ENCODE peak calls at places on chromosomes 12 and 14, in ten cellular contexts. K is PC-3; S is AG10803; F is lower lobe of right lung; O is body of pancreas; H is AG09309; Y is right lobe of liver; I is brain microvascular endothelial cell; X is tibial artery; B is CD8-positive, alpha-beta T cell. C is an unnamed sample.

GRCh38 chr12:87685696-87686095 is 343.5 kb downstream of the C12orf50 start:
- DNase-seq in K (no peak), S (no peak), F (no peak), O (no peak), H (no peak), Y (no peak), I (no peak), X (no peak), B (no peak), C (no peak)

GRCh38 chr14:77158175-77158908 is 16.8 kb upstream of the ZDHHC22 start:
- DNase-seq in K (peak), S (peak), F (no peak), O (no peak), H (peak), Y (no peak), I (peak), X (no peak), B (no peak), C (peak)

GRCh38 chr14:48008646-48009045 is 333.2 kb upstream of the MDGA2 start:
- DNase-seq in K (no peak), S (no peak), F (no peak), O (no peak), H (no peak), Y (no peak), I (no peak), X (no peak), B (no peak), C (no peak)

GRCh38 chr14:37595809-37596595 is 573 bp downstream of the TTC6 start:
- DNase-seq in K (peak), S (no peak), F (peak), O (peak), H (no peak), Y (peak), I (no peak), X (no peak), B (no peak), C (no peak)

GRCh38 chr14:55104051-55104954 is 24.7 kb upstream of the LGALS3 start:
- DNase-seq in K (no peak), S (no peak), F (no peak), O (no peak), H (no peak), Y (no peak), I (no peak), X (no peak), B (no peak), C (no peak)

GRCh38 chr12:12734561-12735071 is 17.4 kb downstream of the CDKN1B start:
- DNase-seq in K (no peak), S (peak), F (no peak), O (peak), H (no peak), Y (no peak), I (no peak), X (no peak), B (no peak), C (no peak)

GRCh38 chr14:76936483-76936882 is 92.0 kb downstream of the IRF2BPL start:
- DNase-seq in K (no peak), S (peak), F (no peak), O (no peak), H (no peak), Y (no peak), I (no peak), X (no peak), B (no peak), C (no peak)

GRCh38 chr14:93085916-93086315 is 29.8 kb downstream of the ITPK1 start:
- DNase-seq in K (peak), S (no peak), F (no peak), O (no peak), H (no peak), Y (no peak), I (no peak), X (no peak), B (no peak), C (peak)

GRCh38 chr12:79016181-79016580 is 151.6 kb downstream of the SYT1 start:
- DNase-seq in K (no peak), S (no peak), F (no peak), O (no peak), H (no peak), Y (no peak), I (no peak), X (no peak), B (no peak), C (no peak)

GRCh38 chr14:86055512-86055911 is 525.6 kb downstream of the FLRT2 start:
- DNase-seq in K (peak), S (no peak), F (no peak), O (no peak), H (no peak), Y (no peak), I (no peak), X (no peak), B (no peak), C (no peak)

GRCh38 chr12:110252716-110253115 is 28.3 kb upstream of the ATP2A2 start:
- DNase-seq in K (no peak), S (no peak), F (no peak), O (no peak), H (no peak), Y (peak), I (no peak), X (no peak), B (no peak), C (no peak)

GRCh38 chr12:11106288-11106687 is 14.2 kb upstream of the TAS2R43 start:
- DNase-seq in K (no peak), S (no peak), F (no peak), O (no peak), H (no peak), Y (no peak), I (no peak), X (no peak), B (no peak), C (no peak)

GRCh38 chr12:51395283-51396230 is 4.4 kb upstream of the GALNT6 start:
- DNase-seq in K (no peak), S (no peak), F (no peak), O (no peak), H (no peak), Y (no peak), I (no peak), X (no peak), B (no peak), C (no peak)

GRCh38 chr12:63844391-63845341 is at the start of gene SRGAP1:
- DNase-seq in K (peak), S (peak), F (peak), O (peak), H (peak), Y (peak), I (peak), X (peak), B (no peak), C (peak)

GRCh38 chr14:64255756-64256155 is 38.4 kb downstream of the ESR2 start:
- DNase-seq in K (no peak), S (no peak), F (no peak), O (no peak), H (no peak), Y (no peak), I (no peak), X (no peak), B (no peak), C (no peak)

GRCh38 chr14:55059333-55059732 is 7.9 kb downstream of the MAPK1IP1L start:
- DNase-seq in K (no peak), S (no peak), F (no peak), O (no peak), H (no peak), Y (no peak), I (no peak), X (no peak), B (no peak), C (no peak)

GRCh38 chr14:99930420-99931274 is 134.6 kb upstream of the EVL start:
- DNase-seq in K (peak), S (peak), F (no peak), O (no peak), H (no peak), Y (no peak), I (no peak), X (no peak), B (no peak), C (peak)

GRCh38 chr12:54439521-54440255 is 20.6 kb upstream of the ITGA5 start:
- DNase-seq in K (peak), S (peak), F (no peak), O (no peak), H (peak), Y (no peak), I (no peak), X (no peak), B (no peak), C (peak)

GRCh38 chr12:69666798-69667197 is 32.3 kb downstream of the BEST3 start:
- DNase-seq in K (no peak), S (no peak), F (no peak), O (no peak), H (no peak), Y (no peak), I (no peak), X (no peak), B (no peak), C (no peak)

GRCh38 chr14:80356413-80356812 is 145.1 kb upstream of the DIO2 start:
- DNase-seq in K (peak), S (no peak), F (no peak), O (peak), H (no peak), Y (no peak), I (peak), X (no peak), B (no peak), C (peak)

GRCh38 chr12:2283480-2283879 is 230.7 kb downstream of the CACNA1C start:
- DNase-seq in K (no peak), S (no peak), F (no peak), O (no peak), H (no peak), Y (no peak), I (no peak), X (peak), B (no peak), C (no peak)

GRCh38 chr12:42638011-42638410 is 48.5 kb upstream of the PRICKLE1 start:
- DNase-seq in K (no peak), S (no peak), F (no peak), O (no peak), H (no peak), Y (no peak), I (no peak), X (no peak), B (no peak), C (no peak)

GRCh38 chr12:117047810-117048584 is 51.2 kb downstream of the TESC start:
- DNase-seq in K (no peak), S (peak), F (no peak), O (peak), H (no peak), Y (no peak), I (peak), X (no peak), B (no peak), C (peak)

GRCh38 chr14:104116544-104117340 is 21.6 kb upstream of the KIF26A start:
- DNase-seq in K (peak), S (no peak), F (peak), O (peak), H (no peak), Y (peak), I (no peak), X (no peak), B (no peak), C (no peak)

GRCh38 chr12:101925352-101925751 is 48.0 kb downstream of the DRAM1 start:
- DNase-seq in K (peak), S (peak), F (peak), O (peak), H (peak), Y (no peak), I (peak), X (peak), B (no peak), C (peak)

GRCh38 chr12:30622509-30622908 is 73.2 kb downstream of the IPO8 start:
- DNase-seq in K (peak), S (peak), F (no peak), O (no peak), H (peak), Y (no peak), I (peak), X (no peak), B (no peak), C (peak)

GRCh38 chr12:113135178-113136127 is at the start of gene RASAL1:
- DNase-seq in K (peak), S (no peak), F (peak), O (peak), H (no peak), Y (peak), I (no peak), X (no peak), B (peak), C (no peak)

GRCh38 chr14:66508846-66509621 is 1.1 kb downstream of the GPHN start:
- DNase-seq in K (peak), S (peak), F (peak), O (peak), H (no peak), Y (peak), I (peak), X (peak), B (no peak), C (no peak)

GRCh38 chr14:50044040-50044651 is 72.2 kb downstream of the VCPKMT start:
- DNase-seq in K (no peak), S (no peak), F (no peak), O (no peak), H (no peak), Y (no peak), I (no peak), X (no peak), B (no peak), C (no peak)

GRCh38 chr12:96153131-96153724 is 40.9 kb upstream of the ELK3 start:
- DNase-seq in K (no peak), S (no peak), F (no peak), O (no peak), H (no peak), Y (no peak), I (no peak), X (no peak), B (no peak), C (no peak)

GRCh38 chr12:78185109-78185508 is 354.4 kb downstream of the NAV3 start:
- DNase-seq in K (peak), S (peak), F (no peak), O (no peak), H (no peak), Y (no peak), I (no peak), X (no peak), B (no peak), C (peak)

GRCh38 chr14:56118611-56119181 is 485 bp downstream of the PELI2 start:
- DNase-seq in K (no peak), S (peak), F (peak), O (peak), H (no peak), Y (peak), I (no peak), X (peak), B (no peak), C (no peak)

GRCh38 chr14:78414172-78414571 is 244.0 kb downstream of the NRXN3 start:
- DNase-seq in K (no peak), S (no peak), F (no peak), O (no peak), H (no peak), Y (no peak), I (no peak), X (no peak), B (no peak), C (no peak)

GRCh38 chr12:132163041-132163910 is 19.0 kb downstream of the NOC4L start:
- DNase-seq in K (peak), S (no peak), F (no peak), O (no peak), H (no peak), Y (peak), I (no peak), X (no peak), B (no peak), C (no peak)

GRCh38 chr12:105461276-105461975 is 130.9 kb downstream of the C12orf75 start:
- DNase-seq in K (no peak), S (no peak), F (no peak), O (no peak), H (no peak), Y (no peak), I (no peak), X (no peak), B (no peak), C (no peak)

GRCh38 chr14:104590240-104590965 is 10.8 kb downstream of the C14orf180 start:
- DNase-seq in K (no peak), S (no peak), F (no peak), O (no peak), H (no peak), Y (no peak), I (no peak), X (no peak), B (no peak), C (peak)

GRCh38 chr12:15256760-15257159 is 35.5 kb upstream of the RERG start:
- DNase-seq in K (no peak), S (peak), F (no peak), O (no peak), H (no peak), Y (no peak), I (no peak), X (peak), B (no peak), C (peak)

GRCh38 chr14:77574446-77575125 is 41.9 kb downstream of the SPTLC2 start:
- DNase-seq in K (no peak), S (no peak), F (no peak), O (no peak), H (no peak), Y (no peak), I (no peak), X (no peak), B (no peak), C (peak)

GRCh38 chr12:62123721-62124203 is 136.4 kb upstream of the USP15 start:
- DNase-seq in K (peak), S (peak), F (no peak), O (peak), H (peak), Y (no peak), I (peak), X (peak), B (no peak), C (peak)

GRCh38 chr12:92703777-92704176 is 988 bp downstream of the PLEKHG7 start:
- DNase-seq in K (no peak), S (no peak), F (no peak), O (no peak), H (no peak), Y (no peak), I (no peak), X (no peak), B (no peak), C (no peak)

GRCh38 chr12:92701441-92701840 is 1.3 kb upstream of the PLEKHG7 start:
- DNase-seq in K (no peak), S (no peak), F (no peak), O (no peak), H (no peak), Y (no peak), I (no peak), X (no peak), B (no peak), C (peak)

GRCh38 chr12:92698466-92698865 is 4.3 kb upstream of the PLEKHG7 start:
- DNase-seq in K (no peak), S (no peak), F (no peak), O (no peak), H (no peak), Y (no peak), I (no peak), X (no peak), B (no peak), C (no peak)

GRCh38 chr12:92706594-92706993 is 3.8 kb downstream of the PLEKHG7 start:
- DNase-seq in K (no peak), S (no peak), F (no peak), O (no peak), H (no peak), Y (no peak), I (no peak), X (no peak), B (no peak), C (no peak)

GRCh38 chr12:92702754-92703679 is at the start of gene PLEKHG7:
- DNase-seq in K (no peak), S (no peak), F (no peak), O (peak), H (no peak), Y (no peak), I (no peak), X (no peak), B (no peak), C (no peak)
- H3K4me3 ChIP-seq in K (peak), S (no peak), F (peak), O (peak), H (no peak), Y (peak), I (no peak), X (no peak), B (no peak), C (no peak)

GRCh38 chr12:50022903-50023302 is 2.4 kb downstream of the RACGAP1 start:
- DNase-seq in K (no peak), S (no peak), F (no peak), O (no peak), H (no peak), Y (no peak), I (no peak), X (no peak), B (no peak), C (no peak)

GRCh38 chr12:50026691-50027090 is 1.4 kb upstream of the RACGAP1 start:
- DNase-seq in K (no peak), S (no peak), F (no peak), O (no peak), H (no peak), Y (no peak), I (no peak), X (no peak), B (no peak), C (no peak)

GRCh38 chr12:50024227-50024626 is 1.1 kb downstream of the RACGAP1 start:
- DNase-seq in K (no peak), S (no peak), F (no peak), O (no peak), H (no peak), Y (no peak), I (no peak), X (no peak), B (no peak), C (no peak)

GRCh38 chr12:50024804-50025186 is 499 bp downstream of the RACGAP1 start:
- DNase-seq in K (no peak), S (no peak), F (no peak), O (no peak), H (no peak), Y (no peak), I (no peak), X (no peak), B (no peak), C (peak)

DNA sequence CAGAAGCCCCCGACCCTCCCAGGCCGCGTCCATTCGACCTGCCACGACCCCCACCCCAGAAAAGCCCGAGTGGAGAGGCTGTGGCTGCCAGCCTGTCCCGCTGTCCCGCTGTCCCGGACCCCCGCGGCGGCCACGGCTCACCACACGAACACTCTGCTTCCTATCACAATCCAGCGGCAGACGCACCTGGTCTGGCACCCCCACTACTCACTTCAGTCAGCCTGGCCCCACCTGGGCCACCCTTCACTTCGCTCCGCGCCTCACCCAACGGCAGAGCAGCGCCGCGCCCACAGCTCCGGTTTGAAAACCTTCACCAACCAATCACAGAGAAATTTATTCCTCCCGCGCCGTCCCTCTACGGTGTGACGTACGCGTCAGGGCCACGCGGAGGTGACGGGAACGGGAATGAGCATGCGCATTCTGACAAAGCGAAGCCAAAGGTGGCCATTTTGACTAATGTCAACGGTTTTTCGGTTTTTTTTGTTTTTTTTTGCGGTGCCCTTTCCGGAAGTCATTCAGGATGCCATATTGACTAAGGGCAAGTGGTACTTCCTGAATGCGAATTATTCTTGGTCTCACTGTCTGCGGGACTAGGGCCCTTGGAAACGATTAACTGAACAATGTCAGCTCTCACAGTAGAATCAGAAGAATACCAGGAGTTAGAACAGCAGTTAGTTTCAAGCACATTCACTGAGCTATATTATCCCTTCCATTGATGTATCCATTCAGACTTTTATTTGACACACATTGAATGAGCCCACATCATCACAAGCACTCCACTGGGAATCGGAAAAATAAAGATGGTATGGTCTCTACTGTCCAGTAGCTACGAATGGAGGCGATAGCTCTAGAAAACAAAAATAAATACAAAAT is at the start of gene RACGAP1:
- DNase-seq in K (peak), S (peak), F (peak), O (peak), H (peak), Y (peak), I (peak), X (peak), B (peak), C (peak)
- TF ChIP-seq CTCF in K (no peak), S (no peak), F (no peak), O (no peak), H (no peak), Y (no peak), I (no peak), X (no peak), B (no peak), C (no peak)

GRCh38 chr12:52690351-52691075 is 10.3 kb upstream of the KRT1 start:
- DNase-seq in K (no peak), S (no peak), F (no peak), O (no peak), H (no peak), Y (no peak), I (no peak), X (no peak), B (no peak), C (no peak)
- H3K4me3 ChIP-seq in K (peak), S (no peak), F (peak), O (no peak), H (no peak), Y (no peak), I (no peak), X (no peak), B (peak), C (no peak)

GRCh38 chr12:3350432-3350831 is 140.6 kb upstream of the PRMT8 start:
- DNase-seq in K (no peak), S (no peak), F (no peak), O (no peak), H (no peak), Y (no peak), I (no peak), X (no peak), B (no peak), C (no peak)
- TF ChIP-seq CTCF in K (no peak), S (no peak), F (no peak), O (no peak), H (no peak), Y (no peak), I (no peak), X (no peak), B (no peak), C (no peak)

C was measured in foreskin fibroblast.